ENCODE peak calls at places on chromosome 1, in six cellular contexts. N, U, H, G, Q and M are unnamed samples.

GRCh38 chr1:208242829-208243521 is 1.2 kb downstream of the PLXNA2 start:
- DNase-seq in N (peak), U (no peak), H (no peak), G (no peak), Q (peak), M (no peak)

GRCh38 chr1:12617511-12617900 is 504 bp downstream of the DHRS3 start:
- DNase-seq in N (no peak), U (no peak), H (peak), G (no peak), Q (no peak), M (peak)

GRCh38 chr1:81052162-81052561 is 748.6 kb upstream of the ADGRL2 start:
- DNase-seq in N (no peak), U (no peak), H (no peak), G (no peak), Q (no peak), M (no peak)

GRCh38 chr1:197731449-197731848 is 43.8 kb downstream of the DENND1B start:
- DNase-seq in N (no peak), U (no peak), H (no peak), G (no peak), Q (no peak), M (no peak)

GRCh38 chr1:81414417-81415087 is 386.2 kb upstream of the ADGRL2 start:
- DNase-seq in N (peak), U (peak), H (peak), G (no peak), Q (peak), M (peak)

GRCh38 chr1:109793486-109794318 is 30.0 kb upstream of the EPS8L3 start:
- DNase-seq in N (peak), U (peak), H (peak), G (no peak), Q (peak), M (peak)

GRCh38 chr1:236663934-236664333 is 22.4 kb upstream of the ACTN2 start:
- DNase-seq in N (peak), U (peak), H (no peak), G (no peak), Q (no peak), M (no peak)

GRCh38 chr1:19976317-19977003 is 3.0 kb downstream of the PLA2G2A start:
- DNase-seq in N (no peak), U (no peak), H (no peak), G (no peak), Q (no peak), M (no peak)

GRCh38 chr1:23436520-23437354 is 12.2 kb upstream of the TCEA3 start:
- DNase-seq in N (no peak), U (no peak), H (peak), G (no peak), Q (no peak), M (no peak)